ENCODE peak calls at places on chromosomes 3 and 15, in nine cellular contexts. One of them, this sample, is unnamed.

GRCh38 chr15:68789921-68790575 is 30.6 kb downstream of the ANP32A start:
- DNase-seq in NCI-H2171 treated with DMSO at 0.1 percent for 48 hours: peak; percentile 36
- DNase-seq in PC-3: no peak
- DNase-seq in neural progenitor cell: peak; percentile 51
- DNase-seq in effector CD4-positive, alpha-beta T cell: no peak
- DNase-seq in NT2/D1: peak; percentile 95
- DNase-seq in bronchial epithelial cell: no peak
- DNase-seq in left cardiac atrium: no peak
- DNase-seq in activated effector memory CD4-positive, alpha-beta T cell treated with anti-CD3 and anti-CD28 coated beads, Interleukin-2, amount 50 U/mL, for 16 hours: no peak
- DNase-seq in this sample: no peak

GRCh38 chr3:46162975-46163550 is 45.0 kb downstream of the CCR1 start:
- DNase-seq in bronchial epithelial cell: peak; percentile 86
- DNase-seq in PC-3: peak; percentile 92
- DNase-seq in left cardiac atrium: no peak
- DNase-seq in effector CD4-positive, alpha-beta T cell: no peak
- DNase-seq in NCI-H2171 treated with DMSO at 0.1 percent for 48 hours: no peak
- DNase-seq in activated effector memory CD4-positive, alpha-beta T cell treated with anti-CD3 and anti-CD28 coated beads, Interleukin-2, amount 50 U/mL, for 16 hours: no peak
- DNase-seq in neural progenitor cell: no peak
- DNase-seq in NT2/D1: no peak
- DNase-seq in this sample: no peak

GRCh38 chr3:98986073-98986472 is 84.6 kb upstream of the DCBLD2 start:
- DNase-seq in neural progenitor cell: peak; percentile 79
- DNase-seq in bronchial epithelial cell: peak; percentile 95
- DNase-seq in effector CD4-positive, alpha-beta T cell: no peak
- DNase-seq in left cardiac atrium: no peak
- DNase-seq in activated effector memory CD4-positive, alpha-beta T cell treated with anti-CD3 and anti-CD28 coated beads, Interleukin-2, amount 50 U/mL, for 16 hours: no peak
- DNase-seq in PC-3: peak; percentile 53
- DNase-seq in NCI-H2171 treated with DMSO at 0.1 percent for 48 hours: no peak
- DNase-seq in NT2/D1: peak; percentile 73
- DNase-seq in this sample: no peak

GRCh38 chr15:27949089-27949488 is 150.0 kb downstream of the OCA2 start:
- DNase-seq in effector CD4-positive, alpha-beta T cell: no peak
- DNase-seq in left cardiac atrium: no peak
- DNase-seq in NCI-H2171 treated with DMSO at 0.1 percent for 48 hours: no peak
- DNase-seq in activated effector memory CD4-positive, alpha-beta T cell treated with anti-CD3 and anti-CD28 coated beads, Interleukin-2, amount 50 U/mL, for 16 hours: no peak
- DNase-seq in NT2/D1: no peak
- DNase-seq in bronchial epithelial cell: no peak
- DNase-seq in neural progenitor cell: no peak
- DNase-seq in PC-3: no peak
- DNase-seq in this sample: no peak

GRCh38 chr3:172407872-172408271 is 40.4 kb downstream of the GHSR start:
- DNase-seq in neural progenitor cell: no peak
- DNase-seq in bronchial epithelial cell: no peak
- DNase-seq in effector CD4-positive, alpha-beta T cell: no peak
- DNase-seq in left cardiac atrium: no peak
- DNase-seq in activated effector memory CD4-positive, alpha-beta T cell treated with anti-CD3 and anti-CD28 coated beads, Interleukin-2, amount 50 U/mL, for 16 hours: no peak
- DNase-seq in NT2/D1: no peak
- DNase-seq in NCI-H2171 treated with DMSO at 0.1 percent for 48 hours: no peak
- DNase-seq in PC-3: no peak
- DNase-seq in this sample: no peak

GRCh38 chr15:60363903-60364302 is 33.9 kb downstream of the ANXA2 start:
- DNase-seq in left cardiac atrium: no peak
- DNase-seq in NCI-H2171 treated with DMSO at 0.1 percent for 48 hours: no peak
- DNase-seq in activated effector memory CD4-positive, alpha-beta T cell treated with anti-CD3 and anti-CD28 coated beads, Interleukin-2, amount 50 U/mL, for 16 hours: no peak
- DNase-seq in NT2/D1: no peak
- DNase-seq in PC-3: no peak
- DNase-seq in bronchial epithelial cell: no peak
- DNase-seq in neural progenitor cell: no peak
- DNase-seq in effector CD4-positive, alpha-beta T cell: no peak
- DNase-seq in this sample: no peak

GRCh38 chr3:152365766-152366593 is 97.3 kb downstream of the MBNL1 start:
- DNase-seq in NT2/D1: no peak
- DNase-seq in neural progenitor cell: no peak
- DNase-seq in NCI-H2171 treated with DMSO at 0.1 percent for 48 hours: peak; percentile 52
- DNase-seq in bronchial epithelial cell: peak; percentile 64
- DNase-seq in left cardiac atrium: no peak
- DNase-seq in effector CD4-positive, alpha-beta T cell: no peak
- DNase-seq in activated effector memory CD4-positive, alpha-beta T cell treated with anti-CD3 and anti-CD28 coated beads, Interleukin-2, amount 50 U/mL, for 16 hours: no peak
- DNase-seq in PC-3: peak; percentile 46
- DNase-seq in this sample: no peak

GRCh38 chr15:43105778-43106485 is at the start of gene UBR1:
- DNase-seq in neural progenitor cell: peak; percentile 96
- DNase-seq in PC-3: peak; percentile 86
- DNase-seq in NT2/D1: peak; percentile 80
- DNase-seq in activated effector memory CD4-positive, alpha-beta T cell treated with anti-CD3 and anti-CD28 coated beads, Interleukin-2, amount 50 U/mL, for 16 hours: peak; percentile 96
- DNase-seq in effector CD4-positive, alpha-beta T cell: peak; percentile 85
- DNase-seq in left cardiac atrium: peak; percentile 95
- DNase-seq in NCI-H2171 treated with DMSO at 0.1 percent for 48 hours: peak; percentile 96
- DNase-seq in bronchial epithelial cell: peak; percentile 73
- DNase-seq in this sample: peak; percentile 98

GRCh38 chr3:158864492-158864891 is 62.6 kb downstream of the MFSD1 start:
- DNase-seq in NCI-H2171 treated with DMSO at 0.1 percent for 48 hours: no peak
- DNase-seq in bronchial epithelial cell: peak; percentile 7
- DNase-seq in left cardiac atrium: no peak
- DNase-seq in effector CD4-positive, alpha-beta T cell: no peak
- DNase-seq in neural progenitor cell: no peak
- DNase-seq in NT2/D1: no peak
- DNase-seq in activated effector memory CD4-positive, alpha-beta T cell treated with anti-CD3 and anti-CD28 coated beads, Interleukin-2, amount 50 U/mL, for 16 hours: no peak
- DNase-seq in PC-3: peak; percentile 71
- DNase-seq in this sample: no peak

This sample was measured in spleen.